ENCODE peak calls at places on chromosomes 1 and 21, in four cellular contexts. J is Panc1, V is sigmoid colon, C is GM12892. K is an unnamed sample.

GRCh38 chr1:65065535-65066378 is 82.2 kb upstream of the AK4 start:
- DNase-seq in C (no peak), V (no peak), J (no peak), K (peak; percentile 66)

GRCh38 chr1:195584870-195585624 is 1023.2 kb downstream of the KCNT2 start:
- DNase-seq in J (no peak), V (no peak), C (no peak), K (no peak)

GRCh38 chr1:99827970-99828369 is 22.2 kb upstream of the AGL start:
- DNase-seq in J (no peak), C (no peak), V (no peak), K (no peak)

GRCh38 chr21:41895643-41896493 is 16.7 kb upstream of the PRDM15 start:
- DNase-seq in J (no peak), C (no peak), V (peak; percentile 52), K (no peak)

GRCh38 chr1:47935163-47935562 is 62.0 kb downstream of the TRABD2B start:
- DNase-seq in C (no peak), J (no peak), V (no peak), K (no peak)

GRCh38 chr1:220926146-220926545 is 46.9 kb downstream of the HLX start:
- DNase-seq in V (no peak), J (no peak), C (no peak), K (no peak)

GRCh38 chr1:155003227-155003765 is 694 bp downstream of the ZBTB7B start:
- DNase-seq in V (no peak), J (no peak), C (no peak), K (no peak)

GRCh38 chr21:45947296-45947695 is 34.3 kb upstream of the COL6A1 start:
- DNase-seq in V (peak; percentile 54), C (no peak), J (no peak), K (peak; percentile 15)

GRCh38 chr1:166080965-166081870 is 85.6 kb downstream of the FAM78B start:
- DNase-seq in V (no peak), J (no peak), C (no peak), K (peak; percentile 25)

GRCh38 chr1:193019442-193020026 is 39.6 kb downstream of the UCHL5 start:
- DNase-seq in J (peak; percentile 17), C (no peak), V (no peak), K (no peak)

GRCh38 chr21:41032536-41032935 is 135.4 kb upstream of the BACE2 start:
- DNase-seq in C (no peak), J (no peak), V (no peak), K (no peak)

GRCh38 chr1:62301726-62302390 is 17.4 kb downstream of the KANK4 start:
- DNase-seq in C (no peak), V (no peak), J (no peak), K (no peak)

GRCh38 chr1:119971710-119972570 is 75.6 kb upstream of the ADAM30 start:
- DNase-seq in J (no peak), V (no peak), C (no peak), K (no peak)

GRCh38 chr1:206422525-206422924 is 47.8 kb upstream of the IKBKE start:
- DNase-seq in C (no peak), V (no peak), J (no peak), K (no peak)

GRCh38 chr1:158002022-158002629 is 8.7 kb downstream of the KIRREL1 start:
- DNase-seq in V (no peak), C (no peak), J (no peak), K (no peak)

GRCh38 chr1:156502749-156503671 is 2.4 kb upstream of the MEF2D start:
- DNase-seq in J (peak; percentile 88), V (peak; percentile 97), C (no peak), K (peak; percentile 92)

GRCh38 chr1:94543893-94544635 is 2.5 kb upstream of the F3 start:
- DNase-seq in V (no peak), C (no peak), J (no peak), K (no peak)

GRCh38 chr1:71089536-71090270 is 8.9 kb upstream of the ZRANB2 start:
- DNase-seq in J (no peak), V (no peak), C (no peak), K (no peak)

GRCh38 chr1:180310095-180310494 is 80.0 kb downstream of the LHX4 start:
- DNase-seq in V (no peak), J (peak; percentile 62), C (no peak), K (no peak)

GRCh38 chr1:32220746-32221580 is 1.2 kb downstream of the TMEM234 start:
- DNase-seq in C (no peak), J (no peak), V (no peak), K (no peak)

GRCh38 chr1:17586172-17586963 is 46.9 kb downstream of the ARHGEF10L start:
- DNase-seq in J (no peak), C (no peak), V (peak; percentile 82), K (no peak)

GRCh38 chr21:44697811-44698734 is 1.1 kb downstream of the KRTAP10-12 start:
- DNase-seq in J (no peak), C (no peak), V (no peak), K (no peak)

GRCh38 chr1:6577831-6578525 is 1.8 kb upstream of the ZBTB48 start:
- DNase-seq in C (no peak), V (no peak), J (no peak), K (no peak)

GRCh38 chr21:30216041-30216723 is at the start of gene CLDN8:
- DNase-seq in J (no peak), V (no peak), C (no peak), K (no peak)

GRCh38 chr1:54287176-54287650 is 87.2 kb downstream of the MRPL37 start:
- DNase-seq in C (no peak), J (no peak), V (peak; percentile 93), K (peak; percentile 74)

GRCh38 chr1:77473690-77474089 is 191.9 kb downstream of the AK5 start:
- DNase-seq in C (no peak), V (no peak), J (peak; percentile 8), K (no peak)

GRCh38 chr1:67760030-67760821 is 73.0 kb downstream of the GNG12 start:
- DNase-seq in V (no peak), C (peak; percentile 42), J (peak; percentile 68), K (peak; percentile 73)

DNA sequence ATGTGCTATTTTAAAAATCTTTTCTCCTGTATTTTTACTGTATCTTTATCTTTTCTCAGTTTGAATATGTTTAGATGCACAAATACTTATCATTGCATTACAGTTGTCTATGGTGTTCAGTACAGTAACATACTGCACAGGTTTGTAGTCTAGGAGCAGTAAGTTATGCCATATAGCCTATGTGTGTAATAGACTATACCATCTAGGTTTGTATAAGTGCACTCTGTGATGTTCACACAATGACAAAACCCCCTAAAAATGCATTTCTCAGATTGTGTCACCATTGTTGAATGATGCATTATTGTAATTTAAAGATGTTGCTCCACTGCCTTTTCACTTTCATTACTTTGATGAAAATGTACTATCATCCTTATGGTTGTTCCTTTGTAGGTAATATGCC is 64.9 kb upstream of the PRRX1 start:
- DNase-seq in J (no peak), V (no peak), C (no peak), K (no peak)
- TF ChIP-seq POLR2AphosphoS5 in J (no peak), V (no peak), C (no peak), K (no peak)

GRCh38 chr1:20492751-20493150 is 6.7 kb upstream of the CAMK2N1 start:
- DNase-seq in J (no peak), V (no peak), C (no peak), K (no peak)
- TF ChIP-seq POLR2AphosphoS5 in J (no peak), V (no peak), C (no peak), K (no peak)

DNA sequence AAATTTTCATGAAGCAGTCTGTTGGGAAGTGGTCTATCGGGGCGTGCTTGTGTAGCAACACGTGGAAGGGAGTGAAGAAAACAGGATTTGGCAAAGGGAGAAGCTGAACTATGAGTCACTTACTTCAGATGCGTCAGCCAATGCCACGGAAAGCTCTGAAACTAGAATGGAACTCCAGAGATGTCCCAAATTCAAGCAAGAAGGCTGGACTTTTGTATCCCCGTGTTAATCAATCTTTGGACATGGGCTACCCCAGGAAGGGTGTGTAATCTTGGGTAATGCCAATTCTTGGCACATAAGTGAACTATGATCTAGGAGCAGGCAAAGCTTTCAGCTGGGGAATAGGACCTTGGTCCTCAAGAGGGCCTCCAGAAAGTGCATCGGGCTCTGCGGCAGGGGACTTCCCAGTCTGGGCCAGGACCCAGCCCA is 102.6 kb downstream of the ADSS2 start:
- DNase-seq in V (peak; percentile 71), J (no peak), C (no peak), K (no peak)
- TF ChIP-seq POLR2AphosphoS5 in V (no peak), J (no peak), C (no peak), K (no peak)

GRCh38 chr1:222616535-222616934 is 1.4 kb upstream of the MIA3 start:
- DNase-seq in V (no peak), C (no peak), J (no peak), K (no peak)

GRCh38 chr1:222617367-222617951 is 438 bp upstream of the MIA3 start:
- DNase-seq in J (no peak), C (peak; percentile 66), V (peak; percentile 98), K (peak; percentile 87)

GRCh38 chr1:222618880-222619321 is 1.0 kb downstream of the MIA3 start:
- DNase-seq in C (no peak), J (no peak), V (peak; percentile 71), K (no peak)

GRCh38 chr1:222620566-222620965 is 2.7 kb downstream of the MIA3 start:
- DNase-seq in J (no peak), C (no peak), V (no peak), K (no peak)

DNA sequence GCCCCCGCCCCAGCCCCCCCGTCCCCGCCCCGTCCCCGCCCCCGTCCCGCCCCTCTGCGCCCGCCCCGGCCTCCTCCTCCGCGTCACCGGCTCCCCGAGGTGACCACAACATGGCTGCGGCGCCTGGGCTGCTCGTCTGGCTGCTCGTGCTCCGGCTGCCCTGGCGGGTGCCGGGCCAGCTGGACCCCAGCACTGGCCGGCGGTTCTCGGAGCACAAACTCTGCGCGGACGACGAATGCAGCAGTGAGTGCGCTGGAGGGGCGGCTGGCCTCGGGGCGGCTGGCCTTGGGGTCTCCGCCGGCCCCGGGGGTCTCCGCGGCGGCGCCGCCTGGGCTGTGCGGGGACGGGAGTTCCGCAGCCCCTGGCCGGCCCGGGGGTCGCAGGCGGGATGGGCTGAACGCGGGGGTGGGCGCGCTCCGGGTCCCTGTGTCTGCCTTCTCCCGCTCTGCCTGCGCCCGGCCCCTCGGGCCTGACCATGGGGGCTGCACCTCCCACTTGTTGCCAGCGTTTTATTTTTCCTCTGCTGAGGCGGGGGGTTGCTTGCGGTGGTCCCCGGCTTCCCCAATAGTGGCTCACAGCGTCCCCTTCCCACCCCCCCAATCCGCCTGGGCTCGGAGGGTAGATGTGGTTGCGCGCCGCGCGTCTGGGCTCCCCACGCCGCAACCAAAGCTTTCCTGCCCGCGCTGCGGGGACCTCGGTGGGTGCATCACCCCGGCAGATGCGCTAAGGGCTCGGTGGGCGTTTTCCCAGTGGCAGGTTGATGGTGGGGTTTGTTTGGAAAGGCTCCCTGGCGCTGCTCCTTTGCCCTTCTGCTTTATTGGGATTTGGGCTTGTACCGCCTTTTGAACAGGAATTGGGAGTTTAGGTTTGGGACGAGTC is at the start of gene MIA3:
- DNase-seq in C (peak; percentile 80), V (peak; percentile 67), J (no peak), K (peak; percentile 74)
- TF ChIP-seq POLR2AphosphoS5 in C (peak; percentile 52), V (peak; percentile 54), J (peak; percentile 42), K (no peak)